ENCODE peak calls at places on chromosomes 16 and 17, in six cellular contexts. O is HepG2, C is HCT116, D is H1, J is GM12878, U is K562. P is an unnamed sample.

GRCh38 chr17:82655038-82655479 is 6.8 kb upstream of the WDR45B start:
- DNase-seq in U (no peak), D (no peak), C (no peak), O (no peak), J (no peak), P (no peak)

GRCh38 chr16:57306676-57307341 is 22.3 kb upstream of the PLLP start:
- DNase-seq in U (no peak), C (no peak), J (no peak), D (no peak), O (no peak), P (no peak)

GRCh38 chr17:77361986-77362620 is 221.3 kb downstream of the SEC14L1 start:
- DNase-seq in D (no peak), C (no peak), O (no peak), J (no peak), U (peak; percentile 2), P (no peak)

GRCh38 chr17:21524211-21524591 is 148.0 kb downstream of the KCNJ12 start:
- DNase-seq in C (no peak), O (no peak), U (peak; percentile 47), J (no peak), D (no peak), P (no peak)

GRCh38 chr17:47423406-47424295 is 99.9 kb downstream of the EFCAB13 start:
- DNase-seq in J (no peak), U (no peak), C (no peak), O (no peak), D (peak; percentile 5), P (peak; percentile 1)

GRCh38 chr17:61448042-61448441 is 4.2 kb upstream of the TBX4 start:
- DNase-seq in C (no peak), D (no peak), J (no peak), O (no peak), U (no peak), P (no peak)

GRCh38 chr17:64377769-64378282 is 12.8 kb downstream of the PECAM1 start:
- DNase-seq in C (no peak), U (no peak), O (peak; percentile 73), J (no peak), D (no peak), P (no peak)

GRCh38 chr17:2347805-2348685 is 10.7 kb downstream of the SGSM2 start:
- DNase-seq in O (peak; percentile 92), C (no peak), J (no peak), U (no peak), D (peak; percentile 89), P (peak; percentile 87)

GRCh38 chr17:63954402-63955063 is 18.2 kb downstream of the SCN4A start:
- DNase-seq in J (no peak), O (no peak), C (no peak), D (no peak), U (no peak), P (no peak)

GRCh38 chr17:3472137-3472536 is 518 bp upstream of the SPATA22 start:
- DNase-seq in C (no peak), O (no peak), D (no peak), U (no peak), J (no peak), P (no peak)

GRCh38 chr17:78257810-78258322 is 26.4 kb downstream of the TMEM235 start:
- DNase-seq in U (no peak), D (no peak), O (no peak), C (no peak), J (no peak), P (no peak)

GRCh38 chr16:53773150-53773846 is 69.3 kb downstream of the FTO start:
- DNase-seq in J (peak; percentile 13), C (no peak), U (peak; percentile 46), O (peak; percentile 81), D (no peak), P (peak; percentile 42)

GRCh38 chr17:81583589-81584337 is 31.6 kb upstream of the FAAP100 start:
- DNase-seq in C (no peak), D (no peak), O (peak; percentile 59), U (no peak), J (no peak), P (no peak)

GRCh38 chr16:87297918-87298631 is 19.1 kb downstream of the C16orf95 start:
- DNase-seq in C (no peak), J (no peak), U (peak; percentile 65), D (no peak), O (peak; percentile 54), P (no peak)

GRCh38 chr16:54284931-54285413 is 1.6 kb downstream of the IRX3 start:
- DNase-seq in D (no peak), O (no peak), C (no peak), U (no peak), J (no peak), P (no peak)

GRCh38 chr16:85265161-85265784 is 153.0 kb upstream of the CIBAR2 start:
- DNase-seq in O (no peak), C (no peak), D (no peak), J (no peak), U (no peak), P (no peak)

GRCh38 chr16:85754403-85754802 is 3.5 kb upstream of the C16orf74 start:
- DNase-seq in O (no peak), C (no peak), D (no peak), U (no peak), J (no peak), P (no peak)

GRCh38 chr17:71286625-71287024 is 834.2 kb upstream of the SOX9 start:
- DNase-seq in D (no peak), J (no peak), O (no peak), U (no peak), C (no peak), P (no peak)

GRCh38 chr17:63753215-63753614 is 11.6 kb upstream of the STRADA start:
- DNase-seq in D (no peak), J (no peak), O (no peak), C (no peak), U (no peak), P (no peak)

GRCh38 chr17:3972931-3973330 is 8.7 kb upstream of the ATP2A3 start:
- DNase-seq in O (no peak), D (no peak), U (no peak), C (no peak), J (no peak), P (no peak)

GRCh38 chr17:32267690-32268205 is 2.1 kb downstream of the RHBDL3 start:
- DNase-seq in O (no peak), C (no peak), J (no peak), U (no peak), D (no peak), P (no peak)

GRCh38 chr17:79974786-79975497 is 60.7 kb downstream of the TBC1D16 start:
- DNase-seq in D (no peak), O (no peak), J (no peak), U (peak; percentile 73), C (no peak), P (no peak)

GRCh38 chr16:68400083-68400923 is 48.0 kb downstream of the SMPD3 start:
- DNase-seq in C (no peak), D (no peak), U (no peak), J (no peak), O (no peak), P (no peak)

GRCh38 chr17:9240659-9241370 is 219.5 kb downstream of the NTN1 start:
- DNase-seq in U (peak; percentile 17), O (peak; percentile 35), C (no peak), D (peak; percentile 25), J (no peak), P (no peak)

DNA sequence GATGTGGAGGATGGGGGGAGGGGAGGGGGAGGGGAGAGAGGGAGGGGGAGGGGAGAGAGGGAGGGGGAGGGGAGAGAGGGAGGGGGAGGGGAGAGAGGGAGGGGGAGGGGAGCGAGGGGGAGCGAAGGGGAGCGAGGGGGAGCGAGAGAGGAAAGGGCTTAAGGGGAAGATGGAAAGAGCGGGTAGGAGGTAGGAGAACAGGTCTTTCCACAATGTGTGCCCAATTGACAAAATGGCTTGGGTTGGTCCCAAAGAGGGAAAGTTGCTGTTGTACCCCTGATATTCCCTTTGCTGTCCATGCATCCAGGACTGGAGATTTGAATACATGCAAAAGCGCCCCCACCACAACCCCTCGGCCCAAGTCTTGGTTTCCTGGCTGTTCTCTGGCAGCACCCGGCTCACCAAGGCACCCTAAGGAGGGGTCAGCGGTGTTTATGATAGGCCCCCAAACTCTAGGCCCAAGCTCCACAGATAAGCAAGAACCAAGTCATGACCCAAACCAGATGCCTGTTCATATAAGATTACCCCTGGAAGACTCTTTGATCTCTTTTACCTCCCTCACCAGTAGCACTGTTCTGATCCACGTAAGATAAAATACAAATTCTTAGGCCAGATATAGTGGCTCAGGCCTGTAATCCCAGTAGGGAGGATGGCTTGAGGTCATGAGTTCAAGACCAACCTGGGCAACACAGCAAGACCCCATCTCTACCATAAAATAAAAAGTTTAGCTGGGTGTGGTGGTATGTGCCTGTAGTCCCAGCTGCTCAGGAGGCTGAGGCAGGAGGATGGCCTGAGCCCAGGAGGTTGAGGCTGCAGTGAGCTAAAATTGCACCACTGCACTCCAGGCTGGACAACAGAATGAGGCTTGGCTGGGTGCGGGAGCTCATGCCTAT is 119.6 kb downstream of the ZFHX3 start:
- DNase-seq in D (no peak), O (no peak), C (no peak), U (no peak), J (no peak), P (no peak)
- H3K4me3 ChIP-seq in D (no peak overlapping the region), O (no peak overlapping the region), C (no peak overlapping the region), U (no peak overlapping the region), J (no peak overlapping the region), P (no peak overlapping the region)

GRCh38 chr17:44878627-44879221 is 20.5 kb downstream of the EFTUD2 start:
- DNase-seq in D (no peak), U (peak; percentile 45), C (peak; percentile 6), J (no peak), O (peak; percentile 37), P (no peak)
- TF ChIP-seq ZNF274 in D (no peak), U (no peak), C (no peak), J (no peak), O (no peak), P (no peak)

GRCh38 chr16:1466054-1466453 is 8.8 kb downstream of the CLCN7 start:
- DNase-seq in O (no peak), D (no peak), J (no peak), U (no peak), C (no peak), P (no peak)
- H3K9ac ChIP-seq in O (no peak overlapping the region), D (no peak overlapping the region), J (no peak overlapping the region), U (peak overlapping the region; percentile 35), C (no peak overlapping the region), P (no peak overlapping the region)

GRCh38 chr17:49024523-49024922 is 27.3 kb downstream of the IGF2BP1 start:
- DNase-seq in J (no peak), C (no peak), D (no peak), U (no peak), O (no peak), P (no peak)

GRCh38 chr17:49021768-49022103 is 24.6 kb downstream of the IGF2BP1 start:
- DNase-seq in O (no peak), D (no peak), C (no peak), J (no peak), U (no peak), P (no peak)

GRCh38 chr17:49021095-49021767 is 24.0 kb downstream of the IGF2BP1 start:
- DNase-seq in D (no peak), C (no peak), U (no peak), J (no peak), O (peak; percentile 72), P (no peak)

GRCh38 chr17:49020609-49021008 is 23.4 kb downstream of the IGF2BP1 start:
- DNase-seq in U (no peak), D (no peak), C (no peak), O (no peak), J (no peak), P (no peak)

DNA sequence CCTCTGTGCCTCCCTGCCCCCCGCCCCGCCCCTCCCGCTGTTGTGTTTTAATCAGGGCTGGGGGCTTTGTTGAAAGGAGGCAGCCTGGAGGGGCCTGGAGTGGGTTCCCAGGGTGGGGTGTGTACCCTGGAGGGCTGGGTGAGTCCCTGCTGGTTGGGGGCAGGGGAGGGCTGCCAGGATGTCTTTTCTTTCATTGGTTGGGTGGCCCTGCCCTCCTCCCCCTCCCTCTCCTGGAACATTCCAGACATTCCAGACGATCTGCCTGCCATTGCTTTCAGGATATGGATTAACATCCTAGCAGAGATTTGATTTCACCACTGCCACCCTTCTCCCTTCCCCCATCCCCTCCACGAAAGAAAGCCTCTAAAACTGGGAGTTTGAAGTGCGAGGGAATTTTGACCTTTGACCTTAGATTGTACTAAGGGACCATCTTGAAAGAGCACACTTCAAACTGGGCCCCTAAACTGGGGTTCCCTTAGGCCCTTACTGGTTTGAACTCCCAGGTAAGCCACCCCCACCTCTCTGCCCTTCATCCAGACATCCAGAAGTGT is 25.3 kb downstream of the IGF2BP1 start:
- DNase-seq in O (peak; percentile 76), C (no peak), U (no peak), J (no peak), D (peak; percentile 92), P (peak; percentile 87)
- H3K4me3 ChIP-seq in O (no peak overlapping the region), C (no peak overlapping the region), U (no peak overlapping the region), J (no peak overlapping the region), D (peak overlapping the region; percentile 44), P (no peak overlapping the region)